ENCODE peak calls at places on chromosomes 1 and 21, in nine cellular contexts. One of them, this sample, is unnamed.

GRCh38 chr1:154420172-154420571 is 15.0 kb downstream of the IL6R start:
- DNase-seq in fibroblast of the aortic adventitia: peak
- DNase-seq in NCI-H1092: no peak
- DNase-seq in tibial nerve: peak
- DNase-seq in T-helper 1 cell: no peak
- DNase-seq in fibroblast of the conjunctiva: peak
- DNase-seq in MCF 10A: peak
- DNase-seq in mesendoderm: no peak
- DNase-seq in heart left ventricle: peak
- DNase-seq in this sample: peak

GRCh38 chr1:9437931-9438330 is 101.3 kb upstream of the SLC25A33 start:
- DNase-seq in fibroblast of the aortic adventitia: peak
- DNase-seq in NCI-H1092: no peak
- DNase-seq in tibial nerve: peak
- DNase-seq in T-helper 1 cell: no peak
- DNase-seq in fibroblast of the conjunctiva: no peak
- DNase-seq in MCF 10A: peak
- DNase-seq in mesendoderm: peak
- DNase-seq in heart left ventricle: peak
- DNase-seq in this sample: no peak

GRCh38 chr1:89698624-89699023 is 65.7 kb downstream of the LRRC8C start:
- DNase-seq in fibroblast of the aortic adventitia: no peak
- DNase-seq in NCI-H1092: no peak
- DNase-seq in tibial nerve: no peak
- DNase-seq in T-helper 1 cell: no peak
- DNase-seq in fibroblast of the conjunctiva: no peak
- DNase-seq in MCF 10A: no peak
- DNase-seq in mesendoderm: no peak
- DNase-seq in heart left ventricle: no peak
- DNase-seq in this sample: no peak

GRCh38 chr1:32337855-32338636 is 2.0 kb upstream of the MARCKSL1 start:
- DNase-seq in fibroblast of the aortic adventitia: no peak
- DNase-seq in NCI-H1092: no peak
- DNase-seq in tibial nerve: peak
- DNase-seq in T-helper 1 cell: no peak
- DNase-seq in fibroblast of the conjunctiva: no peak
- DNase-seq in MCF 10A: no peak
- DNase-seq in mesendoderm: no peak
- DNase-seq in heart left ventricle: peak
- DNase-seq in this sample: no peak

GRCh38 chr1:237851209-237851845 is 39.4 kb downstream of the ZP4 start:
- DNase-seq in fibroblast of the aortic adventitia: peak
- DNase-seq in NCI-H1092: peak
- DNase-seq in tibial nerve: no peak
- DNase-seq in T-helper 1 cell: no peak
- DNase-seq in fibroblast of the conjunctiva: no peak
- DNase-seq in MCF 10A: peak
- DNase-seq in mesendoderm: peak
- DNase-seq in heart left ventricle: no peak
- DNase-seq in this sample: no peak

GRCh38 chr1:80722611-80723010 is 1078.1 kb upstream of the ADGRL2 start:
- DNase-seq in fibroblast of the aortic adventitia: no peak
- DNase-seq in NCI-H1092: no peak
- DNase-seq in tibial nerve: no peak
- DNase-seq in T-helper 1 cell: no peak
- DNase-seq in fibroblast of the conjunctiva: no peak
- DNase-seq in MCF 10A: no peak
- DNase-seq in mesendoderm: no peak
- DNase-seq in heart left ventricle: no peak
- DNase-seq in this sample: no peak

GRCh38 chr21:28138272-28138671 is 854.4 kb downstream of the LTN1 start:
- DNase-seq in fibroblast of the aortic adventitia: no peak
- DNase-seq in NCI-H1092: no peak
- DNase-seq in tibial nerve: no peak
- DNase-seq in T-helper 1 cell: no peak
- DNase-seq in fibroblast of the conjunctiva: no peak
- DNase-seq in MCF 10A: no peak
- DNase-seq in mesendoderm: no peak
- DNase-seq in heart left ventricle: no peak
- DNase-seq in this sample: no peak

GRCh38 chr1:178541829-178542553 is 29.1 kb downstream of the TEX35 start:
- DNase-seq in fibroblast of the aortic adventitia: peak
- DNase-seq in NCI-H1092: no peak
- DNase-seq in tibial nerve: no peak
- DNase-seq in T-helper 1 cell: peak
- DNase-seq in fibroblast of the conjunctiva: no peak
- DNase-seq in MCF 10A: peak
- DNase-seq in mesendoderm: peak
- DNase-seq in heart left ventricle: peak
- DNase-seq in this sample: no peak

GRCh38 chr1:180154003-180154324 is 705 bp upstream of the QSOX1 start:
- DNase-seq in fibroblast of the aortic adventitia: no peak
- DNase-seq in NCI-H1092: no peak
- DNase-seq in tibial nerve: no peak
- DNase-seq in T-helper 1 cell: no peak
- DNase-seq in fibroblast of the conjunctiva: no peak
- DNase-seq in MCF 10A: no peak
- DNase-seq in mesendoderm: no peak
- DNase-seq in heart left ventricle: no peak
- DNase-seq in this sample: no peak

GRCh38 chr1:110421159-110421777 is 13.8 kb upstream of the LAMTOR5 start:
- DNase-seq in fibroblast of the aortic adventitia: peak
- DNase-seq in NCI-H1092: no peak
- DNase-seq in tibial nerve: no peak
- DNase-seq in T-helper 1 cell: no peak
- DNase-seq in fibroblast of the conjunctiva: peak
- DNase-seq in MCF 10A: peak
- DNase-seq in mesendoderm: no peak
- DNase-seq in heart left ventricle: no peak
- DNase-seq in this sample: no peak

GRCh38 chr1:188769936-188770335 is 1707.7 kb downstream of the BRINP3 start:
- DNase-seq in fibroblast of the aortic adventitia: no peak
- DNase-seq in NCI-H1092: no peak
- DNase-seq in tibial nerve: no peak
- DNase-seq in T-helper 1 cell: no peak
- DNase-seq in fibroblast of the conjunctiva: no peak
- DNase-seq in MCF 10A: no peak
- DNase-seq in mesendoderm: no peak
- DNase-seq in heart left ventricle: no peak
- DNase-seq in this sample: no peak

GRCh38 chr1:4462831-4463484 is 191.5 kb upstream of the AJAP1 start:
- DNase-seq in fibroblast of the aortic adventitia: no peak
- DNase-seq in NCI-H1092: no peak
- DNase-seq in tibial nerve: no peak
- DNase-seq in T-helper 1 cell: no peak
- DNase-seq in fibroblast of the conjunctiva: no peak
- DNase-seq in MCF 10A: no peak
- DNase-seq in mesendoderm: no peak
- DNase-seq in heart left ventricle: no peak
- DNase-seq in this sample: no peak

GRCh38 chr1:93056214-93056613 is 22.9 kb upstream of the MTF2 start:
- DNase-seq in fibroblast of the aortic adventitia: peak
- DNase-seq in NCI-H1092: no peak
- DNase-seq in tibial nerve: no peak
- DNase-seq in T-helper 1 cell: no peak
- DNase-seq in fibroblast of the conjunctiva: no peak
- DNase-seq in MCF 10A: peak
- DNase-seq in mesendoderm: peak
- DNase-seq in heart left ventricle: no peak
- DNase-seq in this sample: no peak

GRCh38 chr1:20903452-20903851 is 116.3 kb upstream of the HP1BP3 start:
- DNase-seq in fibroblast of the aortic adventitia: no peak
- DNase-seq in NCI-H1092: no peak
- DNase-seq in tibial nerve: no peak
- DNase-seq in T-helper 1 cell: no peak
- DNase-seq in fibroblast of the conjunctiva: no peak
- DNase-seq in MCF 10A: no peak
- DNase-seq in mesendoderm: peak
- DNase-seq in heart left ventricle: no peak
- DNase-seq in this sample: no peak

GRCh38 chr1:85224734-85225623 is 24.2 kb upstream of the SYDE2 start:
- DNase-seq in fibroblast of the aortic adventitia: no peak
- DNase-seq in NCI-H1092: peak
- DNase-seq in tibial nerve: no peak
- DNase-seq in T-helper 1 cell: no peak
- DNase-seq in fibroblast of the conjunctiva: no peak
- DNase-seq in MCF 10A: no peak
- DNase-seq in mesendoderm: peak
- DNase-seq in heart left ventricle: peak
- DNase-seq in this sample: no peak

GRCh38 chr1:215544566-215544965 is 22.5 kb upstream of the KCTD3 start:
- DNase-seq in fibroblast of the aortic adventitia: no peak
- DNase-seq in NCI-H1092: no peak
- DNase-seq in tibial nerve: no peak
- DNase-seq in T-helper 1 cell: no peak
- DNase-seq in fibroblast of the conjunctiva: no peak
- DNase-seq in MCF 10A: no peak
- DNase-seq in mesendoderm: no peak
- DNase-seq in heart left ventricle: no peak
- DNase-seq in this sample: no peak

GRCh38 chr21:41651396-41651795 is 115.5 kb downstream of the RIPK4 start:
- DNase-seq in fibroblast of the aortic adventitia: no peak
- DNase-seq in NCI-H1092: no peak
- DNase-seq in tibial nerve: no peak
- DNase-seq in T-helper 1 cell: no peak
- DNase-seq in fibroblast of the conjunctiva: no peak
- DNase-seq in MCF 10A: no peak
- DNase-seq in mesendoderm: no peak
- DNase-seq in heart left ventricle: no peak
- DNase-seq in this sample: no peak

GRCh38 chr1:12189328-12189682 is 22.5 kb downstream of the TNFRSF1B start:
- DNase-seq in fibroblast of the aortic adventitia: no peak
- DNase-seq in NCI-H1092: no peak
- DNase-seq in tibial nerve: no peak
- DNase-seq in T-helper 1 cell: no peak
- DNase-seq in fibroblast of the conjunctiva: no peak
- DNase-seq in MCF 10A: no peak
- DNase-seq in mesendoderm: no peak
- DNase-seq in heart left ventricle: no peak
- DNase-seq in this sample: no peak

GRCh38 chr1:214441119-214441518 is 110.3 kb downstream of the PTPN14 start:
- DNase-seq in fibroblast of the aortic adventitia: no peak
- DNase-seq in NCI-H1092: no peak
- DNase-seq in tibial nerve: no peak
- DNase-seq in T-helper 1 cell: no peak
- DNase-seq in fibroblast of the conjunctiva: peak
- DNase-seq in MCF 10A: peak
- DNase-seq in mesendoderm: no peak
- DNase-seq in heart left ventricle: no peak
- DNase-seq in this sample: no peak

GRCh38 chr21:43322805-43323204 is 104.1 kb downstream of the SIK1 start:
- DNase-seq in fibroblast of the aortic adventitia: no peak
- DNase-seq in NCI-H1092: no peak
- DNase-seq in tibial nerve: no peak
- DNase-seq in T-helper 1 cell: no peak
- DNase-seq in fibroblast of the conjunctiva: no peak
- DNase-seq in MCF 10A: no peak
- DNase-seq in mesendoderm: no peak
- DNase-seq in heart left ventricle: no peak
- DNase-seq in this sample: no peak

GRCh38 chr1:24036080-24036479 is 56.0 kb upstream of the SRSF10 start:
- DNase-seq in fibroblast of the aortic adventitia: no peak
- DNase-seq in NCI-H1092: no peak
- DNase-seq in tibial nerve: no peak
- DNase-seq in T-helper 1 cell: no peak
- DNase-seq in fibroblast of the conjunctiva: no peak
- DNase-seq in MCF 10A: no peak
- DNase-seq in mesendoderm: no peak
- DNase-seq in heart left ventricle: no peak
- DNase-seq in this sample: no peak

GRCh38 chr1:231553320-231553719 is 24.9 kb downstream of the TSNAX start:
- DNase-seq in fibroblast of the aortic adventitia: no peak
- DNase-seq in NCI-H1092: no peak
- DNase-seq in tibial nerve: no peak
- DNase-seq in T-helper 1 cell: no peak
- DNase-seq in fibroblast of the conjunctiva: no peak
- DNase-seq in MCF 10A: no peak
- DNase-seq in mesendoderm: no peak
- DNase-seq in heart left ventricle: no peak
- DNase-seq in this sample: no peak

GRCh38 chr1:116290920-116291465 is 82.1 kb upstream of the ATP1A1 start:
- DNase-seq in fibroblast of the aortic adventitia: no peak
- DNase-seq in NCI-H1092: no peak
- DNase-seq in tibial nerve: no peak
- DNase-seq in T-helper 1 cell: no peak
- DNase-seq in fibroblast of the conjunctiva: no peak
- DNase-seq in MCF 10A: peak
- DNase-seq in mesendoderm: no peak
- DNase-seq in heart left ventricle: no peak
- DNase-seq in this sample: no peak

GRCh38 chr1:70717211-70717610 is 306.1 kb downstream of the CTH start:
- DNase-seq in fibroblast of the aortic adventitia: no peak
- DNase-seq in NCI-H1092: no peak
- DNase-seq in tibial nerve: no peak
- DNase-seq in T-helper 1 cell: no peak
- DNase-seq in fibroblast of the conjunctiva: no peak
- DNase-seq in MCF 10A: no peak
- DNase-seq in mesendoderm: no peak
- DNase-seq in heart left ventricle: no peak
- DNase-seq in this sample: no peak

GRCh38 chr1:201218409-201218808 is 27.8 kb downstream of the IGFN1 start:
- DNase-seq in fibroblast of the aortic adventitia: no peak
- DNase-seq in NCI-H1092: no peak
- DNase-seq in tibial nerve: no peak
- DNase-seq in T-helper 1 cell: no peak
- DNase-seq in fibroblast of the conjunctiva: no peak
- DNase-seq in MCF 10A: no peak
- DNase-seq in mesendoderm: no peak
- DNase-seq in heart left ventricle: no peak
- DNase-seq in this sample: no peak

GRCh38 chr1:5448486-5448885 is 543.7 kb downstream of the NPHP4 start:
- DNase-seq in fibroblast of the aortic adventitia: no peak
- DNase-seq in NCI-H1092: no peak
- DNase-seq in tibial nerve: no peak
- DNase-seq in T-helper 1 cell: no peak
- DNase-seq in fibroblast of the conjunctiva: no peak
- DNase-seq in MCF 10A: peak
- DNase-seq in mesendoderm: peak
- DNase-seq in heart left ventricle: no peak
- DNase-seq in this sample: no peak

This sample was measured in T follicular helper cell.